ENCODE peak calls at places on chromosomes 2 and 18, in six cellular contexts. Z is stimulated activated CD4-positive, alpha-beta T cell treated with anti-CD3 and anti-CD28 coated beads, Interleukin-2, amount 100 ng/mL, for 48 hours; L is B cell; B is astrocyte of the hippocampus; U is tibial artery; Y is EL. V is an unnamed sample.

GRCh38 chr2:8701980-8702379 is 20.1 kb downstream of the ID2 start:
- DNase-seq in Z (no peak), L (no peak), B (no peak), U (no peak), Y (no peak), V (no peak)

GRCh38 chr2:32516567-32516966 is 111.3 kb upstream of the TTC27 start:
- DNase-seq in Z (no peak), L (no peak), B (no peak), U (no peak), Y (no peak), V (no peak)

GRCh38 chr2:27638709-27639108 is 9.9 kb downstream of the GPN1 start:
- DNase-seq in Z (no peak), L (no peak), B (peak), U (no peak), Y (peak), V (no peak)

GRCh38 chr2:197869501-197870111 is 65.2 kb downstream of the PLCL1 start:
- DNase-seq in Z (no peak), L (no peak), B (no peak), U (no peak), Y (no peak), V (no peak)

GRCh38 chr2:45477546-45477945 is 133.5 kb downstream of the SRBD1 start:
- DNase-seq in Z (no peak), L (no peak), B (no peak), U (no peak), Y (no peak), V (no peak)

GRCh38 chr2:207541933-207542332 is 12.2 kb downstream of the CREB1 start:
- DNase-seq in Z (no peak), L (no peak), B (no peak), U (no peak), Y (no peak), V (no peak)

GRCh38 chr18:3305354-3305762 is 43.4 kb downstream of the MYL12B start:
- DNase-seq in Z (peak), L (no peak), B (peak), U (no peak), Y (peak), V (peak)

GRCh38 chr2:43165378-43166025 is 60.9 kb downstream of the ZFP36L2 start:
- DNase-seq in Z (no peak), L (no peak), B (no peak), U (no peak), Y (no peak), V (no peak)

GRCh38 chr2:102057502-102058292 is 65.9 kb downstream of the IL1R2 start:
- DNase-seq in Z (no peak), L (no peak), B (peak), U (no peak), Y (no peak), V (no peak)

GRCh38 chr2:229313591-229313990 is 42.5 kb upstream of the PID1 start:
- DNase-seq in Z (no peak), L (no peak), B (no peak), U (no peak), Y (peak), V (peak)

GRCh38 chr2:61689526-61689925 is 151.4 kb upstream of the XPO1 start:
- DNase-seq in Z (no peak), L (no peak), B (no peak), U (no peak), Y (peak), V (no peak)

GRCh38 chr18:9839806-9840205 is 46.0 kb upstream of the TXNDC2 start:
- DNase-seq in Z (no peak), L (no peak), B (peak), U (no peak), Y (no peak), V (no peak)

GRCh38 chr2:71618327-71619113 is 165.2 kb downstream of the DYSF start:
- DNase-seq in Z (no peak), L (peak), B (no peak), U (peak), Y (no peak), V (peak)